ENCODE peak calls at places on chromosomes 7 and 10, in seven cellular contexts. S, Z, Q, K, G, H and O are unnamed samples. For H3K4me1, the result is how much of the 10 kb centered on the place peaks cover.

GRCh38 chr10:131790021-131790420 is 110.8 kb upstream of the PPP2R2D start:
- DNase-seq in G (no peak), Q (peak), H (no peak), K (no peak), S (peak), Z (no peak), O (no peak)

GRCh38 chr10:34768261-34768971 is 46.7 kb downstream of the PARD3 start:
- DNase-seq in H (no peak), S (no peak), G (no peak), Q (peak), K (no peak), Z (no peak), O (no peak)

GRCh38 chr7:20399516-20399915 is 68.8 kb downstream of the ITGB8 start:
- DNase-seq in S (no peak), H (no peak), G (no peak), Z (no peak), K (no peak), Q (no peak), O (no peak)

GRCh38 chr7:95545666-95546065 is 50.6 kb downstream of the PDK4 start:
- DNase-seq in Q (no peak), K (no peak), S (no peak), G (no peak), H (no peak), Z (peak), O (no peak)

GRCh38 chr7:107152011-107152410 is 16.8 kb upstream of the HBP1 start:
- DNase-seq in H (no peak), G (no peak), Q (peak), S (no peak), Z (no peak), K (no peak), O (no peak)

GRCh38 chr7:132138817-132139216 is 437.5 kb downstream of the PLXNA4 start:
- DNase-seq in H (no peak), G (no peak), K (no peak), Z (peak), Q (peak), S (no peak), O (no peak)

GRCh38 chr10:84429926-84430520 is 101.6 kb downstream of the CCSER2 start:
- DNase-seq in H (peak), Q (peak), S (peak), K (peak), G (peak), Z (peak), O (peak)

GRCh38 chr7:158979635-158980351 is 123.4 kb downstream of the DYNC2I1 start:
- DNase-seq in S (no peak), G (no peak), Z (no peak), H (no peak), Q (no peak), K (no peak), O (no peak)

GRCh38 chr7:130353196-130353595 is 8.6 kb downstream of the CPA5 start:
- DNase-seq in K (no peak), Q (no peak), S (no peak), H (no peak), Z (no peak), G (no peak), O (no peak)

GRCh38 chr10:6493521-6494451 is 86.3 kb downstream of the PRKCQ start:
- DNase-seq in Z (no peak), G (no peak), H (no peak), Q (no peak), S (no peak), K (no peak), O (no peak)

GRCh38 chr7:119916501-119916900 is 356.5 kb upstream of the KCND2 start:
- DNase-seq in G (no peak), H (no peak), K (no peak), Z (no peak), S (no peak), Q (no peak), O (no peak)

GRCh38 chr10:131166486-131166885 is 145.0 kb downstream of the TCERG1L start:
- DNase-seq in H (no peak), Z (no peak), S (no peak), G (no peak), K (no peak), Q (no peak), O (no peak)

GRCh38 chr7:127798023-127798422 is 146.0 kb downstream of the SND1 start:
- DNase-seq in S (no peak), Z (no peak), Q (no peak), G (no peak), K (no peak), H (no peak), O (no peak)

GRCh38 chr10:76937056-76937665 is 700.4 kb downstream of the KCNMA1 start:
- DNase-seq in K (no peak), G (no peak), H (no peak), S (no peak), Q (no peak), Z (no peak), O (no peak)

GRCh38 chr10:34539533-34540315 is 275.4 kb downstream of the PARD3 start:
- DNase-seq in H (no peak), Q (peak), G (no peak), S (no peak), Z (no peak), K (no peak), O (no peak)

GRCh38 chr7:101506531-101506930 is 122.6 kb downstream of the MYL10 start:
- DNase-seq in S (no peak), K (no peak), Q (peak), G (no peak), H (no peak), Z (no peak), O (no peak)

GRCh38 chr7:101507791-101508252 is 121.3 kb downstream of the MYL10 start:
- DNase-seq in H (peak), Q (peak), Z (peak), K (no peak), S (peak), G (no peak), O (peak)

GRCh38 chr7:101507327-101507726 is 121.8 kb downstream of the MYL10 start:
- DNase-seq in Z (no peak), H (no peak), K (no peak), G (no peak), Q (no peak), S (no peak), O (no peak)

GRCh38 chr7:101511965-101512364 is 117.1 kb downstream of the MYL10 start:
- DNase-seq in S (no peak), Q (no peak), K (no peak), Z (no peak), H (no peak), G (no peak), O (no peak)

GRCh38 chr7:101510297-101510696 is 118.8 kb downstream of the MYL10 start:
- DNase-seq in Z (no peak), S (no peak), H (no peak), G (no peak), K (no peak), Q (no peak), O (no peak)
- H3K27ac ChIP-seq in Z (no peak), S (no peak), H (no peak), G (no peak), K (no peak), Q (no peak), O (no peak)

GRCh38 chr10:116833986-116834760 is 15.1 kb upstream of the ENO4 start:
- DNase-seq in K (no peak), G (no peak), S (no peak), Z (no peak), H (peak), Q (no peak), O (no peak)

GRCh38 chr10:116836902-116837513 is 12.3 kb upstream of the ENO4 start:
- DNase-seq in Z (peak), Q (no peak), H (no peak), S (no peak), K (no peak), G (no peak), O (no peak)

GRCh38 chr10:116835658-116836057 is 13.6 kb upstream of the ENO4 start:
- DNase-seq in S (no peak), H (no peak), Q (no peak), G (no peak), Z (no peak), K (no peak), O (no peak)

GRCh38 chr10:116838143-116838725 is 11.1 kb upstream of the ENO4 start:
- DNase-seq in S (no peak), G (no peak), K (no peak), H (no peak), Q (no peak), Z (no peak), O (no peak)

GRCh38 chr10:116836087-116836486 is 13.2 kb upstream of the ENO4 start:
- DNase-seq in G (no peak), K (peak), H (peak), S (no peak), Z (no peak), Q (peak), O (no peak)
- H3K4me1 ChIP-seq in G (under half), K (under half), H (under half), S (under half), Z (under half), Q (under half), O (under half)

GRCh38 chr7:3859436-3859835 is 558.4 kb downstream of the SDK1 start:
- DNase-seq in K (no peak), G (no peak), H (no peak), Q (no peak), Z (no peak), S (no peak), O (no peak)
- H3K4me3 ChIP-seq in K (no peak), G (no peak), H (no peak), Q (no peak), Z (no peak), S (no peak), O (no peak)

GRCh38 chr7:139452948-139453672 is 30.4 kb downstream of the KLRG2 start:
- DNase-seq in Q (no peak), Z (peak), K (no peak), G (no peak), H (no peak), S (no peak), O (no peak)
- H3K27ac ChIP-seq in Q (no peak), Z (no peak), K (no peak), G (no peak), H (no peak), S (no peak), O (no peak)

DNA sequence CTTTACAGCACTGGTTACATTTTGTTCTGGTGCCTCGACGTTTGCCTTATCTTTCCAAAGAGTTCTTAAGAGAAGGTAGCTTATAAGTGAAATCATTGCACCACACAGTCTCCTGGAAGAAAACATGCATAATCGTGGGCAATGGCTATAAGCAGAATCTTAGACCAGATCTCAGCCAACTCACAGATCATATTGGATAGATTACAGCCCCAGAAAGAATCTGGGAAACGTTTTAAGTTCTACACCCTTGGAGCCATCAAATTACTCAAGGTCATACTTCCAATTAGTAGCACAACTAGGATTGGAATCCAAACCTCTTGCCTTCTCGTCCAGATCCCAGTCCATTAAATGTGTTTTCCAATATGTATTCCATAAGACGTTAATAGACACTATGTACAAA is 8.8 kb upstream of the PDCD4 start:
- DNase-seq in S (no peak), H (no peak), Z (no peak), Q (no peak), G (no peak), K (no peak), O (no peak)
- H3K4me1 ChIP-seq in S (under half), H (under half), Z (under half), Q (under half), G (half or more), K (under half), O (under half)

GRCh38 chr10:63396123-63396719 is 69.6 kb downstream of the JMJD1C start:
- DNase-seq in Z (no peak), G (no peak), Q (no peak), S (no peak), K (no peak), H (no peak), O (no peak)
- H3K4me3 ChIP-seq in Z (no peak), G (no peak), Q (no peak), S (no peak), K (no peak), H (no peak), O (no peak)

DNA sequence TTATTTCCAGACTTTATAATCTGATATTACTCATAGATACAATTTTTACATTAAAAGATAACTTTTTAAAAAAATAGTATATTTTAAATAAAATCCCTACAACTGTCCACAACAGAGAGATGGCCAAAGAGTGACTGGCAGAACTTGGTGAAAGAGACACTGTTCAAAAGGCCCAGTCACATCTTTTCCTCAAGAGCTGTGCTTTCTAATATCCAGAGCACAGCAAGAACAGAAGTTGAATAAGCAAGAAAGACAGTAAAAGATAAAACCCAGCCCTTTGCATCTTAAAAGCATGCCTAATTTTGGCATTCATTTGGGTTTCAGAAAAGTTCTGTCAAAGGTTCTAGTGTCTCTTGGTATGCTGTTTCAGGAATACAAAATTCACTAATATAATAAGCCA is 6.9 kb downstream of the WASL start:
- DNase-seq in G (no peak), Z (no peak), H (no peak), S (no peak), K (no peak), Q (no peak), O (no peak)
- H3K27ac ChIP-seq in G (no peak), Z (no peak), H (no peak), S (no peak), K (no peak), Q (no peak), O (no peak)

GRCh38 chr10:61100882-61101281 is 156.9 kb upstream of the RHOBTB1 start:
- DNase-seq in Z (no peak), H (no peak), Q (no peak), S (no peak), G (no peak), K (no peak), O (no peak)
- H3K4me1 ChIP-seq in Z (under half), H (under half), Q (under half), S (under half), G (under half), K (under half), O (under half)

GRCh38 chr10:21514808-21515580 is 10.5 kb downstream of the SKIDA1 start:
- DNase-seq in G (no peak), Z (no peak), K (no peak), Q (no peak), H (no peak), S (no peak), O (no peak)
- H3K4me3 ChIP-seq in G (no peak), Z (no peak), K (peak), Q (no peak), H (peak), S (no peak), O (peak)